ENCODE peak calls at places on chromosomes 12 and 14, in seven cellular contexts. N is H54, T is Caki2, C is heart right ventricle, A is SW 1271, B is neuronal stem cell, I is pons. P is an unnamed sample.

GRCh38 chr14:49770212-49770817 is 2.4 kb downstream of the KLHDC2 start:
- DNase-seq in I (no peak), A (no peak), C (no peak), N (no peak), B (no peak), T (peak), P (no peak)

GRCh38 chr14:77306406-77307098 is 14.1 kb downstream of the POMT2 start:
- DNase-seq in T (no peak), N (no peak), A (no peak), C (no peak), B (no peak), I (peak), P (no peak)

GRCh38 chr12:25182765-25183164 is 12.2 kb downstream of the DNAI7 start:
- DNase-seq in I (no peak), B (no peak), T (no peak), N (no peak), C (no peak), A (no peak), P (no peak)

GRCh38 chr12:110543252-110543959 is 39.7 kb downstream of the PPTC7 start:
- DNase-seq in I (peak), C (peak), A (no peak), T (peak), N (no peak), B (no peak), P (no peak)

GRCh38 chr14:101128478-101129450 is 225.2 kb upstream of the RTL1 start:
- DNase-seq in N (no peak), T (no peak), A (no peak), I (no peak), B (no peak), C (no peak), P (peak)

GRCh38 chr14:54440870-54441868 is at the start of gene CNIH1:
- DNase-seq in A (peak), C (peak), N (peak), I (peak), T (peak), B (peak), P (peak)

GRCh38 chr12:53207042-53207441 is at the start of gene ITGB7:
- DNase-seq in N (no peak), A (no peak), I (no peak), B (no peak), C (no peak), T (no peak), P (no peak)

GRCh38 chr12:124231980-124232653 is 62.8 kb upstream of the RFLNA start:
- DNase-seq in T (no peak), I (no peak), B (no peak), N (peak), C (no peak), A (no peak), P (no peak)

GRCh38 chr12:82225871-82226270 is 132.3 kb downstream of the CCDC59 start:
- DNase-seq in N (no peak), I (no peak), B (no peak), T (no peak), A (no peak), C (no peak), P (no peak)

GRCh38 chr12:131213896-131214442 is 260.3 kb downstream of the ADGRD1 start:
- DNase-seq in I (no peak), B (no peak), N (no peak), T (no peak), C (no peak), A (no peak), P (no peak)

GRCh38 chr12:47779301-47779942 is 6.4 kb downstream of the SLC48A1 start:
- DNase-seq in T (peak), B (peak), A (peak), N (peak), C (peak), I (peak), P (peak)

GRCh38 chr12:67025543-67026114 is 243.5 kb upstream of the CAND1 start:
- DNase-seq in N (peak), A (no peak), B (peak), I (no peak), T (peak), C (peak), P (peak)

GRCh38 chr14:22994762-22995275 is 12.5 kb upstream of the AJUBA start:
- DNase-seq in A (no peak), B (no peak), C (peak), N (no peak), I (peak), T (no peak), P (peak)

GRCh38 chr14:21528381-21529348 is 2.5 kb upstream of the SALL2 start:
- DNase-seq in B (no peak), A (no peak), N (no peak), I (no peak), C (no peak), T (no peak), P (no peak)

GRCh38 chr14:98444077-98444476 is 827.9 kb downstream of the BCL11B start:
- DNase-seq in A (no peak), I (no peak), B (no peak), T (no peak), N (no peak), C (no peak), P (no peak)

GRCh38 chr12:6914246-6914947 is at the start of gene ENO2:
- DNase-seq in A (no peak), N (no peak), C (peak), B (peak), T (peak), I (no peak), P (peak)

GRCh38 chr14:75399819-75400678 is 27.8 kb upstream of the JDP2 start:
- DNase-seq in N (peak), B (no peak), T (peak), I (peak), C (peak), A (no peak), P (peak)